ENCODE peak calls at places on chromosomes 16 and 17, in four cellular contexts. One of them, this sample, is unnamed.

GRCh38 chr17:40069751-40070643 is 7.2 kb downstream of the THRA start:
- DNase-seq in Peyer's patch: peak
- DNase-seq in heart right ventricle: peak
- DNase-seq in cardiac muscle cell: peak
- DNase-seq in this sample: no peak

GRCh38 chr17:46264456-46265198 is 30.3 kb upstream of the LRRC37A start:
- DNase-seq in cardiac muscle cell: peak
- DNase-seq in Peyer's patch: no peak
- DNase-seq in heart right ventricle: no peak
- DNase-seq in this sample: no peak

GRCh38 chr17:50177983-50178834 is 12.4 kb downstream of the SGCA start:
- DNase-seq in Peyer's patch: peak
- DNase-seq in heart right ventricle: peak
- DNase-seq in cardiac muscle cell: peak
- DNase-seq in this sample: peak

GRCh38 chr17:50257574-50258224 is 16.6 kb upstream of the TMEM92 start:
- DNase-seq in cardiac muscle cell: no peak
- DNase-seq in heart right ventricle: no peak
- DNase-seq in Peyer's patch: peak
- DNase-seq in this sample: peak

GRCh38 chr17:61218438-61218837 is 181.2 kb upstream of the TBX2 start:
- DNase-seq in cardiac muscle cell: peak
- DNase-seq in heart right ventricle: no peak
- DNase-seq in Peyer's patch: no peak
- DNase-seq in this sample: no peak

GRCh38 chr17:53749178-53749577 is 73.5 kb upstream of the KIF2B start:
- DNase-seq in heart right ventricle: no peak
- DNase-seq in cardiac muscle cell: peak
- DNase-seq in Peyer's patch: no peak
- DNase-seq in this sample: no peak

GRCh38 chr17:81578561-81579225 is 26.5 kb upstream of the FAAP100 start:
- DNase-seq in Peyer's patch: no peak
- DNase-seq in cardiac muscle cell: no peak
- DNase-seq in heart right ventricle: no peak
- DNase-seq in this sample: no peak

GRCh38 chr17:7845359-7846062 is 9.4 kb upstream of the TMEM88 start:
- DNase-seq in cardiac muscle cell: no peak
- DNase-seq in Peyer's patch: no peak
- DNase-seq in heart right ventricle: no peak
- DNase-seq in this sample: no peak

GRCh38 chr16:67943619-67944503 is at the start of gene LCAT:
- DNase-seq in heart right ventricle: peak
- DNase-seq in cardiac muscle cell: peak
- DNase-seq in Peyer's patch: no peak
- DNase-seq in this sample: peak

GRCh38 chr17:6704472-6705052 is 8.6 kb downstream of the SLC13A5 start:
- DNase-seq in heart right ventricle: no peak
- DNase-seq in Peyer's patch: no peak
- DNase-seq in cardiac muscle cell: no peak
- DNase-seq in this sample: no peak

GRCh38 chr17:40862985-40863733 is 3.9 kb downstream of the KRT12 start:
- DNase-seq in cardiac muscle cell: peak
- DNase-seq in Peyer's patch: no peak
- DNase-seq in heart right ventricle: peak
- DNase-seq in this sample: no peak

GRCh38 chr17:61474235-61474927 is 22.2 kb downstream of the TBX4 start:
- DNase-seq in Peyer's patch: peak
- DNase-seq in heart right ventricle: no peak
- DNase-seq in cardiac muscle cell: peak
- DNase-seq in this sample: no peak

GRCh38 chr16:84065536-84066132 is 23.0 kb upstream of the SLC38A8 start:
- DNase-seq in cardiac muscle cell: peak
- DNase-seq in heart right ventricle: no peak
- DNase-seq in Peyer's patch: peak
- DNase-seq in this sample: no peak

GRCh38 chr16:12587170-12587569 is 216.5 kb downstream of the CPPED1 start:
- DNase-seq in cardiac muscle cell: no peak
- DNase-seq in Peyer's patch: no peak
- DNase-seq in heart right ventricle: no peak
- DNase-seq in this sample: no peak

GRCh38 chr17:57940217-57940616 is 15.0 kb downstream of the CUEDC1 start:
- DNase-seq in Peyer's patch: no peak
- DNase-seq in cardiac muscle cell: no peak
- DNase-seq in heart right ventricle: no peak
- DNase-seq in this sample: no peak

GRCh38 chr16:87056083-87056482 is 261.1 kb downstream of the C16orf95 start:
- DNase-seq in heart right ventricle: no peak
- DNase-seq in cardiac muscle cell: peak
- DNase-seq in Peyer's patch: no peak
- DNase-seq in this sample: no peak

GRCh38 chr17:75509528-75510258 is 5.6 kb downstream of the CASKIN2 start:
- DNase-seq in heart right ventricle: peak
- DNase-seq in Peyer's patch: no peak
- DNase-seq in cardiac muscle cell: no peak
- DNase-seq in this sample: no peak

GRCh38 chr16:67084345-67085028 is 25.3 kb upstream of the PHAF1 start:
- DNase-seq in Peyer's patch: no peak
- DNase-seq in cardiac muscle cell: peak
- DNase-seq in heart right ventricle: no peak
- DNase-seq in this sample: no peak

GRCh38 chr16:83781-84615 is 6.0 kb downstream of the MPG start:
- DNase-seq in Peyer's patch: no peak
- DNase-seq in cardiac muscle cell: peak
- DNase-seq in heart right ventricle: no peak
- DNase-seq in this sample: no peak

GRCh38 chr17:58084317-58084981 is 1.2 kb downstream of the DYNLL2 start:
- DNase-seq in cardiac muscle cell: peak
- DNase-seq in Peyer's patch: peak
- DNase-seq in heart right ventricle: peak
- DNase-seq in this sample: no peak

GRCh38 chr16:62036101-62036806 is at the start of gene CDH8:
- DNase-seq in heart right ventricle: no peak
- DNase-seq in Peyer's patch: no peak
- DNase-seq in cardiac muscle cell: no peak
- DNase-seq in this sample: peak

GRCh38 chr17:55601874-55602364 is 90.7 kb upstream of the SMIM36 start:
- DNase-seq in heart right ventricle: no peak
- DNase-seq in Peyer's patch: no peak
- DNase-seq in cardiac muscle cell: peak
- DNase-seq in this sample: no peak

GRCh38 chr17:82794781-82795505 is 43.1 kb downstream of the TBCD start:
- DNase-seq in Peyer's patch: no peak
- DNase-seq in cardiac muscle cell: peak
- DNase-seq in heart right ventricle: no peak
- DNase-seq in this sample: no peak

GRCh38 chr16:28587386-28587785 is 9.5 kb downstream of the SULT1A2 start:
- DNase-seq in cardiac muscle cell: no peak
- DNase-seq in Peyer's patch: no peak
- DNase-seq in heart right ventricle: no peak
- DNase-seq in this sample: no peak

GRCh38 chr17:37605813-37606505 is 3.3 kb downstream of the SYNRG start:
- DNase-seq in Peyer's patch: no peak
- DNase-seq in heart right ventricle: no peak
- DNase-seq in cardiac muscle cell: no peak
- DNase-seq in this sample: no peak

GRCh38 chr16:15502041-15502725 is 67.8 kb downstream of the BMERB1 start:
- DNase-seq in heart right ventricle: no peak
- DNase-seq in Peyer's patch: no peak
- DNase-seq in cardiac muscle cell: peak
- DNase-seq in this sample: peak

GRCh38 chr16:26645629-26646028 is 421.1 kb upstream of the C16orf82 start:
- DNase-seq in heart right ventricle: no peak
- DNase-seq in Peyer's patch: no peak
- DNase-seq in cardiac muscle cell: no peak
- DNase-seq in this sample: no peak

DNA sequence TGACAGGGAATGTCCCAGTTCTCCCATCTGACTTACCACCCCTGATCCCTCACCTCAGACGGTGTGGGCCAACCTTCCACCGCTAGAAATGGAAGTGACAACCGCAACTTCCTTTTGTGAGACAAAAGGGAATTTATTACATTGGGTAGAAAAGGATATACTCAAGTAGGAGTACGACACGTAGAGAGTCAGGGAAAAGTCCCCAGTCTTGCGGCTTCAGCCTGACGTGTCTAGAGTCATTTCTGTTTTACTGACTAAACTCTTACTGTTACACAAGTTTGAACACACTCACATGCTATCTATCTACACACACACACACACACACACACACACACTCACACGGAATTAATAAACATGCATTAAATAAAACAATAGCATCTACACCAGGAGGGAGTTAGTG is 178.9 kb downstream of the COPRS start:
- DNase-seq in cardiac muscle cell: no peak
- DNase-seq in heart right ventricle: no peak
- DNase-seq in Peyer's patch: no peak
- DNase-seq in this sample: no peak
- H3K4me3 ChIP-seq in cardiac muscle cell: no peak
- H3K4me3 ChIP-seq in heart right ventricle: no peak
- H3K4me3 ChIP-seq in Peyer's patch: no peak
- H3K4me3 ChIP-seq in this sample: no peak

GRCh38 chr16:89169778-89170177 is 1.8 kb upstream of the CDH15 start:
- DNase-seq in cardiac muscle cell: no peak
- DNase-seq in heart right ventricle: no peak
- DNase-seq in Peyer's patch: no peak
- DNase-seq in this sample: no peak
- H3K27ac ChIP-seq in cardiac muscle cell: no peak
- H3K27ac ChIP-seq in heart right ventricle: no peak
- H3K27ac ChIP-seq in Peyer's patch: no peak
- H3K27ac ChIP-seq in this sample: no peak

DNA sequence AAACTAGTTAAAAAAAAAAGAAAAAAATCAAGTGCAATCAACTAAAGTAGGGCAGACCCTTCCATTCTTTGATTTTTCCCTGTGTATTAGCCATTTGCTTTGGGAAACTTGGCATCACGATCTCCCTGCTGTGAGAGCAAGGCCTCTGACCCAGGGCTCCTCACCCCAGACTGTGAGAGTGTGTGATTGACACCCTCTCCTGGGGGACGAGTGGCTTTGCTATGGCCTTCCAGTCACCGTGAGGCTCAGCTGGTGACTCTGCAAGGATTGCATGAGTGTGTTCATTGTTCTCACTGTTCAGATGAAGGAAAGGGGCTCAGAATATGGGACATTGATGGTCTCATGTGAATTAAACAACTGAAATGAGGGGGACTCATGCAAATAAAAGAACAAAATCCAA is 69.0 kb upstream of the BCAR1 start:
- DNase-seq in heart right ventricle: no peak
- DNase-seq in Peyer's patch: no peak
- DNase-seq in cardiac muscle cell: no peak
- DNase-seq in this sample: no peak
- TF ChIP-seq CTCF in heart right ventricle: no peak
- TF ChIP-seq CTCF in Peyer's patch: no peak
- TF ChIP-seq CTCF in cardiac muscle cell: no peak
- TF ChIP-seq CTCF in this sample: no peak

GRCh38 chr16:10877472-10877946 is 507 bp downstream of the CIITA start:
- DNase-seq in cardiac muscle cell: no peak
- DNase-seq in heart right ventricle: no peak
- DNase-seq in Peyer's patch: no peak
- DNase-seq in this sample: no peak
- H3K4me3 ChIP-seq in cardiac muscle cell: no peak
- H3K4me3 ChIP-seq in heart right ventricle: peak
- H3K4me3 ChIP-seq in Peyer's patch: no peak
- H3K4me3 ChIP-seq in this sample: peak

GRCh38 chr16:49839462-49839825 is 16.5 kb downstream of the ZNF423 start:
- DNase-seq in Peyer's patch: no peak
- DNase-seq in cardiac muscle cell: no peak
- DNase-seq in heart right ventricle: no peak
- DNase-seq in this sample: no peak
- H3K27ac ChIP-seq in Peyer's patch: peak
- H3K27ac ChIP-seq in cardiac muscle cell: no peak
- H3K27ac ChIP-seq in heart right ventricle: peak
- H3K27ac ChIP-seq in this sample: peak

GRCh38 chr17:8976638-8977037 is 11.1 kb upstream of the PIK3R5 start:
- DNase-seq in Peyer's patch: no peak
- DNase-seq in cardiac muscle cell: no peak
- DNase-seq in heart right ventricle: no peak
- DNase-seq in this sample: no peak

GRCh38 chr17:8979715-8980114 is 14.2 kb upstream of the PIK3R5 start:
- DNase-seq in Peyer's patch: no peak
- DNase-seq in cardiac muscle cell: no peak
- DNase-seq in heart right ventricle: no peak
- DNase-seq in this sample: no peak

DNA sequence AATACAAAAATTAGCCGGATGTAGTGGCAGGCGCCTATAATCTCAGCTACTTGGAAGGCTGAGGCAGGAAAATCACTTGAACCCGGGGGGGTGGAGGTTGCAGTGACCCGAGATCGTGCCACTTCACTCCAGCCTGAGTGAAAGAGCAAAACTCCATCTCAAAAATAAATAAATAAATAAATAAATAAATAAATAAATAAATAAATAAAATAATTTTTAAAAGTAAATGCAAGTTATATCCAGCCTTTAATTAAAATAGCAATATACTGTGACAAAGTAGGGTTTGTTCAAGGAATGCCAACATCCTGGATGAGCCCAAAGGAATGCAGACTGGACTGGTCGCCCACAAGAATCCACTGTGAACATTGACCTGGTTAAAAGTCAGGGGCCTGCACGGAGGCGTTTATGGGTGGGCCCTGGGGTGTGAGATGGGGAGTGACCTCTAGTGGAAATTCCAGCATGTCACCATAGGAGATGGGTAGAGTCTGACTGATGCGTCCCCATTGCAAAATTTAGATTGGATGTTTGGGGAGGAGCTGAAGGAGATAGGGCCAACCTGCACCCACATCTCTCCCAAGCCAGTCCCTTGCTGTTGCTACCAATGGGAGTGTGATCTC is 9.7 kb upstream of the PIK3R5 start:
- DNase-seq in Peyer's patch: no peak
- DNase-seq in heart right ventricle: no peak
- DNase-seq in cardiac muscle cell: no peak
- DNase-seq in this sample: no peak
- TF ChIP-seq CTCF in Peyer's patch: no peak
- TF ChIP-seq CTCF in heart right ventricle: no peak
- TF ChIP-seq CTCF in cardiac muscle cell: no peak
- TF ChIP-seq CTCF in this sample: no peak

GRCh38 chr17:17937450-17937849 is 34.8 kb downstream of the TOM1L2 start:
- DNase-seq in cardiac muscle cell: no peak
- DNase-seq in Peyer's patch: no peak
- DNase-seq in heart right ventricle: no peak
- DNase-seq in this sample: no peak

GRCh38 chr17:17941015-17941414 is 31.2 kb downstream of the TOM1L2 start:
- DNase-seq in heart right ventricle: no peak
- DNase-seq in Peyer's patch: no peak
- DNase-seq in cardiac muscle cell: no peak
- DNase-seq in this sample: no peak

GRCh38 chr17:17937958-17938357 is 34.2 kb downstream of the TOM1L2 start:
- DNase-seq in cardiac muscle cell: no peak
- DNase-seq in Peyer's patch: no peak
- DNase-seq in heart right ventricle: no peak
- DNase-seq in this sample: no peak

GRCh38 chr17:17940451-17940911 is 31.7 kb downstream of the TOM1L2 start:
- DNase-seq in Peyer's patch: no peak
- DNase-seq in cardiac muscle cell: no peak
- DNase-seq in heart right ventricle: no peak
- DNase-seq in this sample: no peak

GRCh38 chr17:17938388-17939107 is 33.7 kb downstream of the TOM1L2 start:
- DNase-seq in Peyer's patch: no peak
- DNase-seq in heart right ventricle: no peak
- DNase-seq in cardiac muscle cell: no peak
- DNase-seq in this sample: no peak
- H3K4me3 ChIP-seq in Peyer's patch: no peak
- H3K4me3 ChIP-seq in heart right ventricle: no peak
- H3K4me3 ChIP-seq in cardiac muscle cell: no peak
- H3K4me3 ChIP-seq in this sample: no peak

GRCh38 chr17:35732806-35733136 is 1.3 kb downstream of the RASL10B start:
- DNase-seq in Peyer's patch: no peak
- DNase-seq in heart right ventricle: no peak
- DNase-seq in cardiac muscle cell: no peak
- DNase-seq in this sample: no peak
- H3K27ac ChIP-seq in Peyer's patch: no peak
- H3K27ac ChIP-seq in heart right ventricle: no peak
- H3K27ac ChIP-seq in cardiac muscle cell: no peak
- H3K27ac ChIP-seq in this sample: no peak